ENCODE peak calls at places on chromosomes 5 and 9, in ten cellular contexts. One of them, this sample, is unnamed.
A peak's percentile ranks its signal among the peaks of the same experiment; 100 is the strongest.

GRCh38 chr9:108297025-108297424 is 558.8 kb downstream of the ACTL7B start:
- DNase-seq in amniotic epithelial cell: peak; percentile 17
- DNase-seq in NCI-H187: no peak
- DNase-seq in left ventricle myocardium superior: peak; percentile 31
- DNase-seq in A673: no peak
- DNase-seq in stimulated activated naive B cell treated with anti-CD40 and anti-IgM and Interleukin-4, amounts not matched to agents 10 μg/mL and 1 μg/mL and 100 μg/mL, for 72 hours: no peak
- DNase-seq in aorta: no peak
- DNase-seq in CD4-positive, alpha-beta T cell: no peak
- DNase-seq in effector memory CD8-positive, alpha-beta T cell: no peak
- DNase-seq in spleen: no peak
- DNase-seq in this sample: no peak

GRCh38 chr9:34585946-34586705 is 3.4 kb downstream of the CNTFR start:
- DNase-seq in amniotic epithelial cell: no peak
- DNase-seq in NCI-H187: no peak
- DNase-seq in left ventricle myocardium superior: no peak
- DNase-seq in A673: no peak
- DNase-seq in stimulated activated naive B cell treated with anti-CD40 and anti-IgM and Interleukin-4, amounts not matched to agents 10 μg/mL and 1 μg/mL and 100 μg/mL, for 72 hours: no peak
- DNase-seq in aorta: no peak
- DNase-seq in CD4-positive, alpha-beta T cell: no peak
- DNase-seq in effector memory CD8-positive, alpha-beta T cell: no peak
- DNase-seq in spleen: peak; percentile 51
- DNase-seq in this sample: no peak

GRCh38 chr5:97752871-97753270 is 569.8 kb upstream of the RIOK2 start:
- DNase-seq in amniotic epithelial cell: peak; percentile 64
- DNase-seq in NCI-H187: no peak
- DNase-seq in left ventricle myocardium superior: no peak
- DNase-seq in A673: no peak
- DNase-seq in stimulated activated naive B cell treated with anti-CD40 and anti-IgM and Interleukin-4, amounts not matched to agents 10 μg/mL and 1 μg/mL and 100 μg/mL, for 72 hours: no peak
- DNase-seq in aorta: no peak
- DNase-seq in CD4-positive, alpha-beta T cell: no peak
- DNase-seq in effector memory CD8-positive, alpha-beta T cell: no peak
- DNase-seq in spleen: no peak
- DNase-seq in this sample: no peak

GRCh38 chr5:65086234-65086886 is 317.6 kb downstream of the CWC27 start:
- DNase-seq in amniotic epithelial cell: peak; percentile 74
- DNase-seq in NCI-H187: no peak
- DNase-seq in left ventricle myocardium superior: no peak
- DNase-seq in A673: no peak
- DNase-seq in stimulated activated naive B cell treated with anti-CD40 and anti-IgM and Interleukin-4, amounts not matched to agents 10 μg/mL and 1 μg/mL and 100 μg/mL, for 72 hours: no peak
- DNase-seq in aorta: no peak
- DNase-seq in CD4-positive, alpha-beta T cell: no peak
- DNase-seq in effector memory CD8-positive, alpha-beta T cell: no peak
- DNase-seq in spleen: no peak
- DNase-seq in this sample: no peak

GRCh38 chr5:96942911-96943310 is 7.0 kb downstream of the LNPEP start:
- DNase-seq in amniotic epithelial cell: no peak
- DNase-seq in NCI-H187: no peak
- DNase-seq in left ventricle myocardium superior: no peak
- DNase-seq in A673: no peak
- DNase-seq in stimulated activated naive B cell treated with anti-CD40 and anti-IgM and Interleukin-4, amounts not matched to agents 10 μg/mL and 1 μg/mL and 100 μg/mL, for 72 hours: no peak
- DNase-seq in aorta: no peak
- DNase-seq in CD4-positive, alpha-beta T cell: no peak
- DNase-seq in effector memory CD8-positive, alpha-beta T cell: no peak
- DNase-seq in spleen: no peak
- DNase-seq in this sample: no peak

GRCh38 chr5:111075520-111075919 is 4.0 kb downstream of the TSLP start:
- DNase-seq in amniotic epithelial cell: peak; percentile 88
- DNase-seq in NCI-H187: no peak
- DNase-seq in left ventricle myocardium superior: no peak
- DNase-seq in A673: peak; percentile 56
- DNase-seq in stimulated activated naive B cell treated with anti-CD40 and anti-IgM and Interleukin-4, amounts not matched to agents 10 μg/mL and 1 μg/mL and 100 μg/mL, for 72 hours: no peak
- DNase-seq in aorta: no peak
- DNase-seq in CD4-positive, alpha-beta T cell: no peak
- DNase-seq in effector memory CD8-positive, alpha-beta T cell: no peak
- DNase-seq in spleen: no peak
- DNase-seq in this sample: no peak

GRCh38 chr5:109748545-109748944 is 58.8 kb downstream of the MAN2A1 start:
- DNase-seq in amniotic epithelial cell: no peak
- DNase-seq in NCI-H187: no peak
- DNase-seq in left ventricle myocardium superior: no peak
- DNase-seq in A673: no peak
- DNase-seq in stimulated activated naive B cell treated with anti-CD40 and anti-IgM and Interleukin-4, amounts not matched to agents 10 μg/mL and 1 μg/mL and 100 μg/mL, for 72 hours: no peak
- DNase-seq in aorta: no peak
- DNase-seq in CD4-positive, alpha-beta T cell: no peak
- DNase-seq in effector memory CD8-positive, alpha-beta T cell: no peak
- DNase-seq in spleen: no peak
- DNase-seq in this sample: no peak

GRCh38 chr9:112881366-112881765 is 9.3 kb downstream of the SLC46A2 start:
- DNase-seq in amniotic epithelial cell: peak; percentile 70
- DNase-seq in NCI-H187: no peak
- DNase-seq in left ventricle myocardium superior: no peak
- DNase-seq in A673: no peak
- DNase-seq in stimulated activated naive B cell treated with anti-CD40 and anti-IgM and Interleukin-4, amounts not matched to agents 10 μg/mL and 1 μg/mL and 100 μg/mL, for 72 hours: no peak
- DNase-seq in aorta: no peak
- DNase-seq in CD4-positive, alpha-beta T cell: no peak
- DNase-seq in effector memory CD8-positive, alpha-beta T cell: no peak
- DNase-seq in spleen: no peak
- DNase-seq in this sample: no peak

GRCh38 chr5:151073280-151073679 is 7.6 kb downstream of the TNIP1 start:
- DNase-seq in amniotic epithelial cell: no peak
- DNase-seq in NCI-H187: no peak
- DNase-seq in left ventricle myocardium superior: no peak
- DNase-seq in A673: no peak
- DNase-seq in stimulated activated naive B cell treated with anti-CD40 and anti-IgM and Interleukin-4, amounts not matched to agents 10 μg/mL and 1 μg/mL and 100 μg/mL, for 72 hours: no peak
- DNase-seq in aorta: no peak
- DNase-seq in CD4-positive, alpha-beta T cell: no peak
- DNase-seq in effector memory CD8-positive, alpha-beta T cell: no peak
- DNase-seq in spleen: no peak
- DNase-seq in this sample: no peak

GRCh38 chr5:139817970-139818369 is 22.4 kb downstream of the PSD2 start:
- DNase-seq in amniotic epithelial cell: no peak
- DNase-seq in NCI-H187: no peak
- DNase-seq in left ventricle myocardium superior: no peak
- DNase-seq in A673: no peak
- DNase-seq in stimulated activated naive B cell treated with anti-CD40 and anti-IgM and Interleukin-4, amounts not matched to agents 10 μg/mL and 1 μg/mL and 100 μg/mL, for 72 hours: no peak
- DNase-seq in aorta: peak; percentile 31
- DNase-seq in CD4-positive, alpha-beta T cell: no peak
- DNase-seq in effector memory CD8-positive, alpha-beta T cell: no peak
- DNase-seq in spleen: no peak
- DNase-seq in this sample: no peak

GRCh38 chr9:113154471-113154870 is 3.7 kb downstream of the SLC31A2 start:
- DNase-seq in amniotic epithelial cell: peak; percentile 89
- DNase-seq in NCI-H187: no peak
- DNase-seq in left ventricle myocardium superior: no peak
- DNase-seq in A673: no peak
- DNase-seq in stimulated activated naive B cell treated with anti-CD40 and anti-IgM and Interleukin-4, amounts not matched to agents 10 μg/mL and 1 μg/mL and 100 μg/mL, for 72 hours: no peak
- DNase-seq in aorta: no peak
- DNase-seq in CD4-positive, alpha-beta T cell: no peak
- DNase-seq in effector memory CD8-positive, alpha-beta T cell: no peak
- DNase-seq in spleen: no peak
- DNase-seq in this sample: no peak

GRCh38 chr5:137826067-137826466 is 41.6 kb upstream of the MYOT start:
- DNase-seq in amniotic epithelial cell: no peak
- DNase-seq in NCI-H187: no peak
- DNase-seq in left ventricle myocardium superior: no peak
- DNase-seq in A673: no peak
- DNase-seq in stimulated activated naive B cell treated with anti-CD40 and anti-IgM and Interleukin-4, amounts not matched to agents 10 μg/mL and 1 μg/mL and 100 μg/mL, for 72 hours: no peak
- DNase-seq in aorta: no peak
- DNase-seq in CD4-positive, alpha-beta T cell: no peak
- DNase-seq in effector memory CD8-positive, alpha-beta T cell: no peak
- DNase-seq in spleen: no peak
- DNase-seq in this sample: no peak